ENCODE peak calls at places on chromosomes 5 and 9, in six cellular contexts. S is left cardiac atrium; C is Right ventricle myocardium superior; B is HCT116; E is activated CD8-positive, alpha-beta T cell treated with anti-CD3 and anti-CD28 coated beads, Interleukin-2, amount 10 ng/mL, durations not matched to agents 7 days and 5 days; U is stimulated activated naive CD8-positive, alpha-beta T cell treated with anti-CD3 and anti-CD28 coated beads, Interleukin-15, Interleukin-2, amounts not matched to agents 100 U/mL and 50 U/mL, for 24 hours. Q is an unnamed sample.

GRCh38 chr9:129949821-129950220 is 93.2 kb downstream of the FNBP1 start:
- ATAC-seq in S (no peak), C (no peak), B (no peak), E (no peak), U (no peak), Q (no peak)

GRCh38 chr5:132474881-132475511 is 15.6 kb downstream of the IRF1 start:
- ATAC-seq in S (no peak), C (no peak), B (peak; percentile 9), E (no peak), U (no peak), Q (no peak)

GRCh38 chr5:76954383-76954763 is 1.5 kb downstream of the CRHBP start:
- ATAC-seq in S (no peak), C (no peak), B (no peak), E (no peak), U (no peak), Q (no peak)

GRCh38 chr5:900781-901180 is 8.1 kb downstream of the TRIP13 start:
- ATAC-seq in S (no peak), C (no peak), B (no peak), E (no peak), U (no peak), Q (no peak)

GRCh38 chr5:73153513-73153912 is 19.5 kb upstream of the TMEM174 start:
- ATAC-seq in S (no peak), C (no peak), B (no peak), E (no peak), U (no peak), Q (no peak)

GRCh38 chr5:148145916-148146315 is 22.4 kb upstream of the SPINK14 start:
- ATAC-seq in S (no peak), C (no peak), B (no peak), E (no peak), U (no peak), Q (no peak)

GRCh38 chr5:140546851-140547507 is 483 bp upstream of the EIF4EBP3 start:
- ATAC-seq in S (peak; percentile 1), C (peak; percentile 1), B (peak; percentile 16), E (no peak), U (no peak), Q (no peak)

GRCh38 chr5:39190311-39191102 is 28.9 kb downstream of the FYB1 start:
- ATAC-seq in S (no peak), C (no peak), B (no peak), E (no peak), U (no peak), Q (no peak)

GRCh38 chr5:148733601-148734438 is 79.5 kb upstream of the HTR4 start:
- ATAC-seq in S (peak; percentile 30), C (peak; percentile 80), B (peak; percentile 72), E (no peak), U (no peak), Q (no peak)

GRCh38 chr5:43044181-43044914 is 4.2 kb upstream of the ANXA2R start:
- ATAC-seq in S (no peak), C (no peak), B (no peak), E (no peak), U (no peak), Q (peak; percentile 9)

GRCh38 chr5:14491015-14491414 is 90.6 kb upstream of the OTULINL start:
- ATAC-seq in S (peak; percentile 27), C (peak; percentile 63), B (no peak), E (no peak), U (no peak), Q (peak; percentile 13)

GRCh38 chr9:3980771-3981170 is 319.1 kb downstream of the GLIS3 start:
- ATAC-seq in S (peak; percentile 75), C (peak; percentile 62), B (no peak), E (no peak), U (no peak), Q (peak; percentile 31)

GRCh38 chr9:88745281-88746001 is 210.5 kb downstream of the NXNL2 start:
- ATAC-seq in S (no peak), C (no peak), B (no peak), E (no peak), U (no peak), Q (peak; percentile 25)

GRCh38 chr5:169874626-169875025 is 105.7 kb downstream of the INSYN2B start:
- ATAC-seq in S (peak; percentile 39), C (peak; percentile 79), B (no peak), E (no peak), U (no peak), Q (peak; percentile 42)

GRCh38 chr5:52840286-52841050 is 52.8 kb downstream of the ITGA1 start:
- ATAC-seq in S (peak; percentile 68), C (no peak), B (no peak), E (no peak), U (no peak), Q (peak; percentile 66)

GRCh38 chr5:54030981-54031380 is 279.4 kb downstream of the ARL15 start:
- ATAC-seq in S (no peak), C (no peak), B (no peak), E (no peak), U (no peak), Q (no peak)

GRCh38 chr5:98846526-98846925 is 73.1 kb downstream of the RGMB start:
- ATAC-seq in S (no peak), C (no peak), B (no peak), E (no peak), U (no peak), Q (no peak)

GRCh38 chr5:133467325-133467700 is 145.0 kb downstream of the FSTL4 start:
- ATAC-seq in S (no peak), C (no peak), B (no peak), E (peak; percentile 72), U (peak; percentile 8), Q (no peak)

GRCh38 chr9:35506359-35506758 is 16.4 kb downstream of the RUSC2 start:
- ATAC-seq in S (no peak), C (no peak), B (no peak), E (no peak), U (no peak), Q (no peak)

GRCh38 chr5:96680759-96681158 is 18.6 kb downstream of the CAST start:
- ATAC-seq in S (peak; percentile 51), C (peak; percentile 41), B (no peak), E (no peak), U (no peak), Q (no peak)

GRCh38 chr5:82570-82969 is 9.4 kb upstream of the PLEKHG4B start:
- ATAC-seq in S (no peak), C (no peak), B (no peak), E (no peak), U (no peak), Q (no peak)

GRCh38 chr5:170312666-170313065 is 15.1 kb upstream of the LCP2 start:
- ATAC-seq in S (peak; percentile 50), C (no peak), B (no peak), E (peak; percentile 81), U (peak; percentile 96), Q (no peak)

GRCh38 chr5:139392678-139393496 is 2.0 kb downstream of the PROB1 start:
- ATAC-seq in S (peak; percentile 28), C (peak; percentile 20), B (peak; percentile 82), E (peak; percentile 73), U (peak; percentile 70), Q (peak; percentile 23)

GRCh38 chr9:123174079-123174478 is 94.3 kb downstream of the STRBP start:
- ATAC-seq in S (no peak), C (no peak), B (no peak), E (no peak), U (no peak), Q (no peak)

GRCh38 chr9:115209601-115210306 is 91.8 kb upstream of the TNC start:
- ATAC-seq in S (peak; percentile 50), C (no peak), B (no peak), E (no peak), U (peak; percentile 78), Q (no peak)

GRCh38 chr5:39319395-39319794 is 44.9 kb downstream of the C9 start:
- ATAC-seq in S (no peak), C (no peak), B (no peak), E (no peak), U (peak; percentile 3), Q (no peak)

GRCh38 chr5:159552751-159553150 is 222.5 kb upstream of the IL12B start:
- ATAC-seq in S (no peak), C (no peak), B (no peak), E (no peak), U (no peak), Q (no peak)

GRCh38 chr9:95494416-95495371 is 22.1 kb downstream of the PTCH1 start:
- ATAC-seq in S (peak; percentile 26), C (peak; percentile 46), B (no peak), E (peak; percentile 99), U (peak; percentile 98), Q (peak; percentile 37)

GRCh38 chr9:90838098-90838497 is 36.5 kb downstream of the SYK start:
- ATAC-seq in S (no peak), C (no peak), B (peak; percentile 72), E (no peak), U (no peak), Q (no peak)

GRCh38 chr9:36128331-36128730 is 8.2 kb upstream of the GLIPR2 start:
- ATAC-seq in S (no peak), C (no peak), B (no peak), E (no peak), U (no peak), Q (no peak)

GRCh38 chr5:17305964-17306725 is 88.7 kb downstream of the BASP1 start:
- ATAC-seq in S (peak; percentile 88), C (peak; percentile 67), B (no peak), E (no peak), U (no peak), Q (no peak)

GRCh38 chr9:91825422-91825821 is 124.6 kb downstream of the ROR2 start:
- ATAC-seq in S (peak; percentile 12), C (no peak), B (no peak), E (no peak), U (no peak), Q (peak; percentile 54)

GRCh38 chr5:114744406-114744805 is 382.5 kb downstream of the KCNN2 start:
- ATAC-seq in S (no peak), C (no peak), B (no peak), E (no peak), U (no peak), Q (no peak)

GRCh38 chr5:149790276-149790675 is 60.2 kb downstream of the PPARGC1B start:
- ATAC-seq in S (peak; percentile 24), C (no peak), B (no peak), E (no peak), U (no peak), Q (no peak)

GRCh38 chr5:68149189-68149588 is 66.4 kb upstream of the PIK3R1 start:
- ATAC-seq in S (no peak), C (peak; percentile 18), B (no peak), E (no peak), U (no peak), Q (no peak)

GRCh38 chr5:172843825-172844576 is 9.9 kb downstream of the ERGIC1 start:
- ATAC-seq in S (no peak), C (no peak), B (no peak), E (no peak), U (no peak), Q (no peak)

GRCh38 chr9:133499130-133499891 is 20.4 kb upstream of the SLC2A6 start:
- ATAC-seq in S (peak; percentile 67), C (peak; percentile 64), B (no peak), E (no peak), U (no peak), Q (peak; percentile 52)

GRCh38 chr5:1930501-1930879 is 47.8 kb upstream of the IRX4 start:
- ATAC-seq in S (peak; percentile 60), C (peak; percentile 62), B (no peak), E (peak; percentile 27), U (peak; percentile 38), Q (no peak)

GRCh38 chr5:87074934-87075541 is 192.6 kb upstream of the RASA1 start:
- ATAC-seq in S (no peak), C (no peak), B (peak; percentile 69), E (peak; percentile 95), U (peak; percentile 56), Q (no peak)

Q was measured in gastroesophageal sphincter.